ENCODE peak calls at places on chromosomes 6 and 20, in five cellular contexts. One of them, this sample, is unnamed.

GRCh38 chr6:11350294-11350693 is 117.8 kb upstream of the NEDD9 start:
- DNase-seq in GM12878: no peak
- DNase-seq in tibial nerve: peak
- DNase-seq in K562: no peak
- DNase-seq in SK-N-SH: no peak
- DNase-seq in this sample: no peak

GRCh38 chr6:79450984-79451383 is 86.2 kb downstream of the LCA5 start:
- DNase-seq in GM12878: no peak
- DNase-seq in tibial nerve: no peak
- DNase-seq in K562: no peak
- DNase-seq in SK-N-SH: no peak
- DNase-seq in this sample: no peak

GRCh38 chr20:62010551-62011402 is 54.9 kb downstream of the TAF4 start:
- DNase-seq in GM12878: peak
- DNase-seq in tibial nerve: peak
- DNase-seq in K562: peak
- DNase-seq in SK-N-SH: peak
- DNase-seq in this sample: no peak

GRCh38 chr6:45531999-45532605 is 154.4 kb upstream of the SUPT3H start:
- DNase-seq in GM12878: no peak
- DNase-seq in tibial nerve: no peak
- DNase-seq in K562: no peak
- DNase-seq in SK-N-SH: no peak
- DNase-seq in this sample: no peak

GRCh38 chr6:35611235-35611634 is 77.5 kb downstream of the FKBP5 start:
- DNase-seq in GM12878: no peak
- DNase-seq in tibial nerve: no peak
- DNase-seq in K562: no peak
- DNase-seq in SK-N-SH: no peak
- DNase-seq in this sample: no peak

GRCh38 chr20:38395165-38395564 is 40.0 kb downstream of the SNHG17 start:
- DNase-seq in GM12878: no peak
- DNase-seq in tibial nerve: peak
- DNase-seq in K562: no peak
- DNase-seq in SK-N-SH: no peak
- DNase-seq in this sample: no peak

GRCh38 chr6:34491091-34491430 is 25.2 kb downstream of the PACSIN1 start:
- DNase-seq in GM12878: no peak
- DNase-seq in tibial nerve: no peak
- DNase-seq in K562: peak
- DNase-seq in SK-N-SH: no peak
- DNase-seq in this sample: no peak

GRCh38 chr6:132669690-132670291 is 10.8 kb upstream of the TAAR1 start:
- DNase-seq in GM12878: no peak
- DNase-seq in tibial nerve: no peak
- DNase-seq in K562: no peak
- DNase-seq in SK-N-SH: peak
- DNase-seq in this sample: no peak

GRCh38 chr6:168015492-168016175 is 18.2 kb downstream of the KIF25 start:
- DNase-seq in GM12878: no peak
- DNase-seq in tibial nerve: no peak
- DNase-seq in K562: no peak
- DNase-seq in SK-N-SH: no peak
- DNase-seq in this sample: no peak

GRCh38 chr6:29631860-29632731 is 887 bp downstream of the GABBR1 start:
- DNase-seq in GM12878: no peak
- DNase-seq in tibial nerve: peak
- DNase-seq in K562: peak
- DNase-seq in SK-N-SH: peak
- DNase-seq in this sample: peak

GRCh38 chr6:118893095-118893881 is 664 bp upstream of the ASF1A start:
- DNase-seq in GM12878: no peak
- DNase-seq in tibial nerve: peak
- DNase-seq in K562: peak
- DNase-seq in SK-N-SH: no peak
- DNase-seq in this sample: no peak

GRCh38 chr6:34926655-34927054 is 37.6 kb downstream of the ANKS1A start:
- DNase-seq in GM12878: no peak
- DNase-seq in tibial nerve: no peak
- DNase-seq in K562: no peak
- DNase-seq in SK-N-SH: no peak
- DNase-seq in this sample: no peak

GRCh38 chr20:63942250-63943006 is 13.8 kb downstream of the UCKL1 start:
- DNase-seq in GM12878: no peak
- DNase-seq in tibial nerve: no peak
- DNase-seq in K562: peak
- DNase-seq in SK-N-SH: no peak
- DNase-seq in this sample: peak

GRCh38 chr6:41528409-41528963 is 17.7 kb upstream of the FOXP4 start:
- DNase-seq in GM12878: no peak
- DNase-seq in tibial nerve: no peak
- DNase-seq in K562: no peak
- DNase-seq in SK-N-SH: no peak
- DNase-seq in this sample: no peak

GRCh38 chr6:79648315-79648714 is 17.2 kb downstream of the SH3BGRL2 start:
- DNase-seq in GM12878: no peak
- DNase-seq in tibial nerve: no peak
- DNase-seq in K562: no peak
- DNase-seq in SK-N-SH: no peak
- DNase-seq in this sample: no peak

GRCh38 chr6:41446132-41446531 is 100.0 kb upstream of the FOXP4 start:
- DNase-seq in GM12878: no peak
- DNase-seq in tibial nerve: no peak
- DNase-seq in K562: no peak
- DNase-seq in SK-N-SH: no peak
- DNase-seq in this sample: no peak

GRCh38 chr20:47455133-47456040 is 46.3 kb upstream of the NCOA3 start:
- DNase-seq in GM12878: no peak
- DNase-seq in tibial nerve: no peak
- DNase-seq in K562: no peak
- DNase-seq in SK-N-SH: no peak
- DNase-seq in this sample: no peak

GRCh38 chr20:34604980-34605788 is 46.7 kb downstream of the MAP1LC3A start:
- DNase-seq in GM12878: no peak
- DNase-seq in tibial nerve: no peak
- DNase-seq in K562: no peak
- DNase-seq in SK-N-SH: peak
- DNase-seq in this sample: no peak

GRCh38 chr20:44701116-44701865 is 13.9 kb upstream of the CCN5 start:
- DNase-seq in GM12878: no peak
- DNase-seq in tibial nerve: no peak
- DNase-seq in K562: no peak
- DNase-seq in SK-N-SH: no peak
- DNase-seq in this sample: no peak

GRCh38 chr6:93417421-93417996 is 1.9 kb downstream of the EPHA7 start:
- DNase-seq in GM12878: no peak
- DNase-seq in tibial nerve: no peak
- DNase-seq in K562: no peak
- DNase-seq in SK-N-SH: peak
- DNase-seq in this sample: peak

GRCh38 chr6:39040080-39040673 is 8.4 kb upstream of the GLP1R start:
- DNase-seq in GM12878: peak
- DNase-seq in tibial nerve: no peak
- DNase-seq in K562: no peak
- DNase-seq in SK-N-SH: no peak
- DNase-seq in this sample: no peak

GRCh38 chr20:48596499-48596898 is 231.3 kb downstream of the PREX1 start:
- DNase-seq in GM12878: no peak
- DNase-seq in tibial nerve: no peak
- DNase-seq in K562: no peak
- DNase-seq in SK-N-SH: no peak
- DNase-seq in this sample: peak

GRCh38 chr20:48599106-48599747 is 228.6 kb downstream of the PREX1 start:
- DNase-seq in GM12878: no peak
- DNase-seq in tibial nerve: no peak
- DNase-seq in K562: no peak
- DNase-seq in SK-N-SH: no peak
- DNase-seq in this sample: peak

GRCh38 chr20:48594533-48594932 is 233.3 kb downstream of the PREX1 start:
- DNase-seq in GM12878: no peak
- DNase-seq in tibial nerve: no peak
- DNase-seq in K562: no peak
- DNase-seq in SK-N-SH: no peak
- DNase-seq in this sample: peak

GRCh38 chr20:48597521-48598302 is 230.1 kb downstream of the PREX1 start:
- DNase-seq in GM12878: no peak
- DNase-seq in tibial nerve: no peak
- DNase-seq in K562: no peak
- DNase-seq in SK-N-SH: no peak
- DNase-seq in this sample: peak

DNA sequence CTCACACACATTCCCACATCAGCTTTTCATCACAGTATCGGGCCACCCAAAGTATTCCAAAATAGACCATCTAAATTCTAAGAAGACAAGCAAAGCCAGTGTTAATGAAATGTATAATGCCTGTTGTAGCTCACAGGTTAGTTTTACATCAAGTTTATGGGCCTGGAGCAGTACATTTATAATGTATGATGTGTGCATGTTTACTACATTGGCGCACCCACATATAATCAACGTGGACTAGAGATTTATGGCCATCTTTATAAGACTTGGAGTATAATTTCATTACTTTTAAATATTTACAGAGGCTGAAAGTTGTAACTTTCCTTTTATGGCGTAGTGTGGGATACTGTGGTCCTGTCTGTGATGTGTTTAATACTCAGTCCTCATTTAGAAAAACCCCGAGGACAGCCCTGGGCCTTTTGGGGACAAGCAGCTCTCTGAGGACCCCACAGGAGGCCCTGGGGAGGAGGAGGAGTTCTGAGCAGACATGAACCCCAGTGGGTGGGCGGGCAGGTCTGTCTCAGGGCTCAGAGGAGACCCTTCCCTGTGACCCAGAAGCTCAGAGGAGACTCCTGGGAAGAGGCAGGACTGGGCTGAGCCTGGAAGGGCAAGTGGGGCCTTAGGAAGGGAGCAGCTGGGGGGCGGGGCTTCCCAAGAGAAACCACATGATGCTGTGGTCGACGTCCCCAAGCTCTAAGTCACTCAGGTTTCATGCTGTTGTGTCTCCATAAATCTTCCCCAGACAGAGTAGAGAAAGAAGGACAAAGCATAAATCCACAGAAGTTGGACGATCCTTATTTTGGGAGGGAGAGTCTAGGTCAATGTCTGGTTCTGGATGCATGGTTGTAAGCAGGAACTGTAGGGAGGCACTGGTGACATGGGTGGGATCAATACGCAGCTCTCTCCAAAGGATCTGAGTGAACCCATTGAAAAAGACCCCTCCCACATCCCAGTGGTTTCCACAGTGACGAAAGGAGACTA is 232.0 kb downstream of the PREX1 start:
- DNase-seq in GM12878: no peak
- DNase-seq in tibial nerve: no peak
- DNase-seq in K562: no peak
- DNase-seq in SK-N-SH: no peak
- DNase-seq in this sample: peak
- TF ChIP-seq EP300 in GM12878: no peak
- TF ChIP-seq EP300 in tibial nerve: no peak
- TF ChIP-seq EP300 in K562: no peak
- TF ChIP-seq EP300 in SK-N-SH: no peak
- TF ChIP-seq EP300 in this sample: no peak

DNA sequence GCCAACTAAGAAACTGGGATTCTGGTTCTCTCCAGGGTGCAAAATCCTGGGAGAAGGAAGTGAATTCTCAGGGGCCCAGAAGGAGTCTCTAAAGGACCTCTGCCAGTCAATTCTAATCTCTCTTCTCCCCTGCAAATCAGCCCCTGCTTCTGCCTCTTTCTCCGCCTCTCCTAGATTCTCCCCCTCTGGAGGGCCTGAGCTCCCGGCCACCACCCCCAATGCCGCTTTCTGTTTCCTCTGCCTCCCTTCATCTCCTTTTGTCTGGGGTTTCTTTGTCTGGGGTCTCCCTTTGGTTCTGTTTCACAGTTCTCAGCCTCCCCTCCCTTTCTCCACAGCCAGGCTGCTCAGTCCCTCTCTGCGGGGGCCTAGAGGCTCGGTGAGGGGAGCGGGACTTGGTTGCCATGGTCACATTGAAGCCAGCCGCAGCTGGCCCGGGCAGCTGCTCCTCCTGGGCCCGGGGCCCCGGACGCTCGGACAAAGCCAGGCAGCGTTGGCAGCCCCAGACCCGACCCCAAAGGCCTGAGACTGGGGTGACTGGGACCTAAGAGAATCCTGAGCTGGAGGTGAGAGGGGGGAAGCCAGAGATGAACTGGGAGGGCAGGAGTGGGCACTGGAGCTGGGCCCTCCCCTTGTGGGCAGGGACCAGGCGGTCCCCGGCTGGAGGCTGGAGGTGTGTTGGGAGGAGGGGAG is 3.6 kb upstream of the DDR1 start:
- DNase-seq in GM12878: no peak
- DNase-seq in tibial nerve: no peak
- DNase-seq in K562: no peak
- DNase-seq in SK-N-SH: peak
- DNase-seq in this sample: no peak
- TF ChIP-seq EP300 in GM12878: no peak
- TF ChIP-seq EP300 in tibial nerve: no peak
- TF ChIP-seq EP300 in K562: no peak
- TF ChIP-seq EP300 in SK-N-SH: no peak
- TF ChIP-seq EP300 in this sample: no peak

GRCh38 chr20:35950093-35950492 is 4.2 kb downstream of the SCAND1 start:
- DNase-seq in GM12878: no peak
- DNase-seq in tibial nerve: no peak
- DNase-seq in K562: no peak
- DNase-seq in SK-N-SH: no peak
- DNase-seq in this sample: no peak

GRCh38 chr20:35947489-35947888 is 6.8 kb downstream of the SCAND1 start:
- DNase-seq in GM12878: no peak
- DNase-seq in tibial nerve: no peak
- DNase-seq in K562: no peak
- DNase-seq in SK-N-SH: peak
- DNase-seq in this sample: no peak

GRCh38 chr20:35952480-35953410 is 1.6 kb downstream of the SCAND1 start:
- DNase-seq in GM12878: no peak
- DNase-seq in tibial nerve: no peak
- DNase-seq in K562: peak
- DNase-seq in SK-N-SH: no peak
- DNase-seq in this sample: no peak

GRCh38 chr20:35944189-35944588 is 10.1 kb downstream of the SCAND1 start:
- DNase-seq in GM12878: no peak
- DNase-seq in tibial nerve: no peak
- DNase-seq in K562: no peak
- DNase-seq in SK-N-SH: no peak
- DNase-seq in this sample: no peak

GRCh38 chr20:35947907-35948306 is 6.4 kb downstream of the SCAND1 start:
- DNase-seq in GM12878: no peak
- DNase-seq in tibial nerve: no peak
- DNase-seq in K562: no peak
- DNase-seq in SK-N-SH: no peak
- DNase-seq in this sample: no peak
- TF ChIP-seq EP300 in GM12878: no peak
- TF ChIP-seq EP300 in tibial nerve: no peak
- TF ChIP-seq EP300 in K562: no peak
- TF ChIP-seq EP300 in SK-N-SH: no peak
- TF ChIP-seq EP300 in this sample: no peak

DNA sequence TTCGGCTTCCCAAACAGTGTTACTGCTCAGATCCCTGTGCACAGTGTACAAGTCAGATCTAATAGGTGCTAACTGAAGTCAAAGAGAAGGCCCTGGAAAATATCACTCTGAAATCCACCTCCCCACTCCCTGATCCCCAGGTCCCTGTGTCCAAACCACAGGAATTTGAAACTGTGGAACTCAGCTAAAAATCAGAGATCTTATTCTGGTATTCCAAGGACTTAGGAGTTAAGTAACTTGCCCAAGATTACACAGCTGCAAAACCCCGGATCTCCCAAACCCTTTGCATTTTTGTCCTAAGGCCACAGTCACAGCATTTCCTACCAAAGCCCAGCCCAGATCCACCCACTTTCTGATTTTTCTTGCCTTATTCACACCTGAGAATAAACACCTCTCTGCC is 32.3 kb upstream of the SLC23A2 start:
- DNase-seq in GM12878: no peak
- DNase-seq in tibial nerve: no peak
- DNase-seq in K562: no peak
- DNase-seq in SK-N-SH: no peak
- DNase-seq in this sample: no peak
- TF ChIP-seq EP300 in GM12878: no peak
- TF ChIP-seq EP300 in tibial nerve: no peak
- TF ChIP-seq EP300 in K562: no peak
- TF ChIP-seq EP300 in SK-N-SH: no peak
- TF ChIP-seq EP300 in this sample: no peak